ENCODE peak calls at places on chromosomes 4 and X, in seven cellular contexts. P is ureter; K is NCI-H69; R is CD8-positive, alpha-beta memory T cell; Z is activated T-helper 1 cell treated with anti-CD3 and anti-CD28 coated beads, Interleukin-12 subunit alpha, Interleukin-12 subunit beta, Interleukin-2, Interleukin-4 antibody, amounts not matched to agents 30 ng/mL and 10 ng/mL and 1 ng/mL, durations not matched to agents 14 hours and 24 hours and 36 hours; O is NCI-H1092; B is prostate gland. T is an unnamed sample.

GRCh38 chr4:134390327-134390726 is 188.7 kb upstream of the PABPC4L start:
- DNase-seq in P (no peak), K (no peak), R (no peak), Z (no peak), O (no peak), B (no peak), T (no peak)

GRCh38 chr4:19844436-19844835 is 407.3 kb upstream of the SLIT2 start:
- DNase-seq in P (no peak), K (peak), R (no peak), Z (no peak), O (no peak), B (no peak), T (peak)

GRCh38 chr4:174467107-174467506 is 55.2 kb downstream of the HPGD start:
- DNase-seq in P (no peak), K (no peak), R (no peak), Z (no peak), O (no peak), B (no peak), T (no peak)

GRCh38 chrX:135740683-135741149 is 27.3 kb downstream of the CT45A3 start:
- DNase-seq in P (no peak), K (no peak), R (peak), Z (peak), O (no peak), B (no peak), T (no peak)

GRCh38 chr4:185204238-185204910 is 574 bp upstream of the CFAP97 start:
- DNase-seq in P (no peak), K (peak), R (no peak), Z (no peak), O (peak), B (peak), T (peak)

GRCh38 chrX:134544189-134544588 is 84.2 kb downstream of the HPRT1 start:
- DNase-seq in P (no peak), K (no peak), R (no peak), Z (no peak), O (no peak), B (no peak), T (no peak)

GRCh38 chrX:28312965-28313364 is 274.3 kb upstream of the IL1RAPL1 start:
- DNase-seq in P (no peak), K (no peak), R (no peak), Z (no peak), O (no peak), B (no peak), T (no peak)

GRCh38 chr4:169644802-169645201 is 24.4 kb downstream of the CLCN3 start:
- DNase-seq in P (no peak), K (no peak), R (no peak), Z (no peak), O (no peak), B (no peak), T (no peak)

GRCh38 chr4:6478546-6479220 is 6.3 kb upstream of the PPP2R2C start:
- DNase-seq in P (peak), K (no peak), R (no peak), Z (no peak), O (no peak), B (no peak), T (no peak)

GRCh38 chrX:107716045-107716684 is 59.4 kb downstream of the TSC22D3 start:
- DNase-seq in P (no peak), K (peak), R (peak), Z (no peak), O (no peak), B (no peak), T (no peak)

GRCh38 chr4:14415146-14415545 is 587.1 kb upstream of the CPEB2 start:
- DNase-seq in P (no peak), K (no peak), R (no peak), Z (no peak), O (no peak), B (no peak), T (no peak)

GRCh38 chr4:140152760-140153418 is 1.1 kb downstream of the MAML3 start:
- DNase-seq in P (peak), K (peak), R (peak), Z (peak), O (peak), B (peak), T (peak)

GRCh38 chrX:47936940-47937317 is 66.9 kb downstream of the ZNF182 start:
- DNase-seq in P (no peak), K (no peak), R (no peak), Z (no peak), O (no peak), B (no peak), T (no peak)

GRCh38 chr4:76703123-76703490 is 194.8 kb downstream of the SOWAHB start:
- DNase-seq in P (no peak), K (peak), R (no peak), Z (no peak), O (no peak), B (no peak), T (no peak)

GRCh38 chr4:5051692-5052423 is 578 bp downstream of the STK32B start:
- DNase-seq in P (no peak), K (no peak), R (no peak), Z (no peak), O (no peak), B (no peak), T (peak)

GRCh38 chr4:70533791-70534190 is 15.4 kb downstream of the AMTN start:
- DNase-seq in P (no peak), K (no peak), R (no peak), Z (no peak), O (no peak), B (no peak), T (no peak)

GRCh38 chr4:8474856-8475255 is 34.3 kb downstream of the TRMT44 start:
- DNase-seq in P (no peak), K (no peak), R (no peak), Z (no peak), O (no peak), B (no peak), T (no peak)

GRCh38 chr4:184942447-184943425 is 75.6 kb upstream of the HELT start:
- DNase-seq in P (no peak), K (no peak), R (no peak), Z (no peak), O (no peak), B (peak), T (no peak)

GRCh38 chr4:8393593-8394038 is 46.9 kb downstream of the ACOX3 start:
- DNase-seq in P (peak), K (peak), R (no peak), Z (no peak), O (no peak), B (peak), T (peak)

GRCh38 chrX:15623074-15623473 is 22.3 kb upstream of the ACE2 start:
- DNase-seq in P (no peak), K (peak), R (no peak), Z (no peak), O (no peak), B (no peak), T (no peak)

GRCh38 chrX:50188859-50189258 is 11.9 kb downstream of the AKAP4 start:
- DNase-seq in P (no peak), K (no peak), R (no peak), Z (no peak), O (no peak), B (no peak), T (no peak)

GRCh38 chrX:39377171-39377570 is 575.9 kb downstream of the MID1IP1 start:
- DNase-seq in P (no peak), K (peak), R (no peak), Z (no peak), O (no peak), B (no peak), T (no peak)

GRCh38 chrX:2767631-2768455 is 16.0 kb downstream of the XG start:
- DNase-seq in P (peak), K (peak), R (peak), Z (no peak), O (no peak), B (no peak), T (peak)

GRCh38 chrX:110178179-110178865 is 139.6 kb downstream of the AMMECR1 start:
- DNase-seq in P (no peak), K (peak), R (no peak), Z (no peak), O (no peak), B (no peak), T (no peak)

GRCh38 chr4:95638920-95639501 is 90.2 kb upstream of the UNC5C start:
- DNase-seq in P (no peak), K (no peak), R (no peak), Z (no peak), O (no peak), B (no peak), T (no peak)

GRCh38 chr4:110516106-110516922 is 40.4 kb downstream of the ENPEP start:
- DNase-seq in P (peak), K (peak), R (peak), Z (peak), O (peak), B (peak), T (peak)

GRCh38 chr4:106659386-106659785 is 290.8 kb upstream of the GIMD1 start:
- DNase-seq in P (no peak), K (no peak), R (no peak), Z (no peak), O (no peak), B (no peak), T (no peak)

GRCh38 chr4:9765091-9765490 is 16.3 kb upstream of the DRD5 start:
- DNase-seq in P (no peak), K (peak), R (no peak), Z (no peak), O (no peak), B (peak), T (peak)

GRCh38 chr4:3372264-3372932 is 69.4 kb upstream of the HGFAC start:
- DNase-seq in P (no peak), K (no peak), R (no peak), Z (no peak), O (no peak), B (no peak), T (no peak)

GRCh38 chr4:6732441-6733357 is 16.7 kb downstream of the BLOC1S4 start:
- DNase-seq in P (no peak), K (no peak), R (no peak), Z (no peak), O (no peak), B (no peak), T (peak)

GRCh38 chr4:176792348-176793059 is at the start of gene VEGFC:
- DNase-seq in P (peak), K (peak), R (no peak), Z (no peak), O (peak), B (peak), T (peak)

GRCh38 chr4:47031713-47032404 is 492 bp downstream of the GABRB1 start:
- DNase-seq in P (no peak), K (peak), R (no peak), Z (no peak), O (no peak), B (no peak), T (peak)

GRCh38 chr4:183840311-183840710 is 64.8 kb upstream of the STOX2 start:
- DNase-seq in P (peak), K (peak), R (peak), Z (peak), O (peak), B (peak), T (peak)

GRCh38 chr4:6271701-6272465 is 2.2 kb downstream of the WFS1 start:
- DNase-seq in P (peak), K (no peak), R (no peak), Z (no peak), O (no peak), B (peak), T (peak)

GRCh38 chr4:130214268-130214667 is 1118.3 kb downstream of the C4orf33 start:
- DNase-seq in P (no peak), K (no peak), R (no peak), Z (no peak), O (no peak), B (no peak), T (no peak)

GRCh38 chr4:163815776-163816175 is 321.3 kb downstream of the TMA16 start:
- DNase-seq in P (no peak), K (no peak), R (no peak), Z (no peak), O (no peak), B (no peak), T (no peak)

GRCh38 chr4:121822796-121823504 is 733 bp downstream of the CCNA2 start:
- DNase-seq in P (no peak), K (peak), R (peak), Z (peak), O (no peak), B (peak), T (peak)

GRCh38 chr4:4818440-4819212 is 40.8 kb upstream of the MSX1 start:
- DNase-seq in P (no peak), K (peak), R (no peak), Z (no peak), O (no peak), B (no peak), T (no peak)

GRCh38 chrX:63739885-63740284 is 45.1 kb downstream of the ARHGEF9 start:
- DNase-seq in P (no peak), K (no peak), R (no peak), Z (no peak), O (no peak), B (no peak), T (no peak)